ENCODE peak calls at places on chromosomes 3 and 15, in six cellular contexts. F is hepatocyte, Y is stomach, M is mammary epithelial cell, I is H1, V is upper lobe of left lung. D is an unnamed sample.

GRCh38 chr3:50372349-50372748 is 13.0 kb upstream of the TMEM115 start:
- DNase-seq in Y (no peak), I (no peak), F (peak; percentile 62), V (no peak), M (no peak), D (no peak)

GRCh38 chr3:157491136-157491535 is 12.1 kb downstream of the VEPH1 start:
- DNase-seq in M (no peak), F (no peak), Y (no peak), V (no peak), I (no peak), D (no peak)

GRCh38 chr3:46851364-46852328 is 11.6 kb downstream of the MYL3 start:
- DNase-seq in V (no peak), F (no peak), M (no peak), Y (peak; percentile 7), I (no peak), D (no peak)

GRCh38 chr15:43775411-43775965 is 1.3 kb downstream of the ELL3 start:
- DNase-seq in Y (peak; percentile 67), I (peak; percentile 31), M (peak; percentile 71), V (no peak), F (peak; percentile 85), D (no peak)

GRCh38 chr3:102180291-102180931 is 254.4 kb upstream of the ZPLD1 start:
- DNase-seq in Y (no peak), F (peak; percentile 64), M (no peak), I (no peak), V (no peak), D (no peak)

GRCh38 chr3:66431494-66431893 is 69.3 kb downstream of the LRIG1 start:
- DNase-seq in V (no peak), M (peak; percentile 5), Y (no peak), F (no peak), I (no peak), D (no peak)

GRCh38 chr3:137866001-137866400 is 101.9 kb downstream of the SOX14 start:
- DNase-seq in F (no peak), V (no peak), Y (no peak), M (no peak), I (no peak), D (no peak)

GRCh38 chr3:143601738-143602480 is 246.4 kb downstream of the SLC9A9 start:
- DNase-seq in Y (peak; percentile 27), V (no peak), F (no peak), I (no peak), M (peak; percentile 87), D (peak; percentile 31)

GRCh38 chr3:10344147-10344943 is 23.4 kb upstream of the SEC13 start:
- DNase-seq in F (peak; percentile 62), V (peak; percentile 29), I (peak; percentile 33), Y (peak; percentile 50), M (no peak), D (no peak)

GRCh38 chr3:133578548-133579191 is 5.2 kb downstream of the CDV3 start:
- DNase-seq in M (peak; percentile 46), I (no peak), Y (no peak), F (peak; percentile 43), V (no peak), D (no peak)

GRCh38 chr3:114553949-114554593 is 260.2 kb downstream of the TIGIT start:
- DNase-seq in I (no peak), F (no peak), M (no peak), Y (no peak), V (no peak), D (no peak)
- H3K27ac ChIP-seq in I (no peak overlapping the region), F (no peak overlapping the region), M (no peak overlapping the region), Y (no peak overlapping the region), V (no peak overlapping the region), D (no peak overlapping the region)

DNA sequence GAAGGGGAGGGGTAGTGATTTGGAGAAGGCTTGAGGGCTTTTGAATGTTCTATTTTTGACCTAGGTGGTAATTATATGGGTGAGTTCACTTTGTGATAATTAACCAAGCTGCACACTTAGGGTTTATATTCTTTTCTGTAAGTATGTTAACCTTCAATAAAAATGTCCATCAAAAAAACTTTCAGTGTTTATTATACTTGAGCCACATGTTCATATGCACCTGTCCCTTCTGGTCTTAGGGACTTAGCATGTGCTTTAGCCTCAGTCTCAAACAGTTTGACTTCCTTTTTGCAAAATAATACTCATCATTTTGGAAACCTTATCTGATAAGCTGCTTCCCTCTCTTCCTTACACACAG is 28.4 kb downstream of the PDE8A start:
- DNase-seq in F (no peak), V (no peak), Y (no peak), M (no peak), I (no peak), D (no peak)
- TF ChIP-seq CTCF in F (no peak), V (no peak), Y (no peak), M (no peak), I (no peak), D (no peak)

DNA sequence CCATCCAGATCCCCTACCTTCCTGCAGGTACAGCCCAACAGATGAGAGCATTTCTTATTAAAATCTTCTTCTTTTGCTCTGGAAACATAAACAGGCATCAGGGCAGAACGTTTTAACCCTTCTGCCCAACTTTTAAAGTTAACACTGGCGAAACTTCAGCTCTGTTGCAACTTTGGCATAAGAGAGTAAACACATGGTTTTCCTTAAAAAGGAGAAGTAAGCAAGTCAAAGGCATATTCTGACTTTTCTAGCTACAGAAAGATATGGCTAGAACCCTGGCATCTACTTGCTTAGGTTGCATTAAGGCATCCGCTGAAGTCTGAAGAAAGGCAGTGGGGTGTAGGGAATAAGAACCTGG is 13.3 kb upstream of the IL16 start:
- DNase-seq in I (no peak), Y (no peak), M (no peak), V (no peak), F (no peak), D (no peak)
- H3K4me3 ChIP-seq in I (no peak overlapping the region), Y (peak overlapping the region; percentile 10), M (no peak overlapping the region), V (peak overlapping the region; percentile 41), F (no peak overlapping the region), D (peak overlapping the region; percentile 29)

DNA sequence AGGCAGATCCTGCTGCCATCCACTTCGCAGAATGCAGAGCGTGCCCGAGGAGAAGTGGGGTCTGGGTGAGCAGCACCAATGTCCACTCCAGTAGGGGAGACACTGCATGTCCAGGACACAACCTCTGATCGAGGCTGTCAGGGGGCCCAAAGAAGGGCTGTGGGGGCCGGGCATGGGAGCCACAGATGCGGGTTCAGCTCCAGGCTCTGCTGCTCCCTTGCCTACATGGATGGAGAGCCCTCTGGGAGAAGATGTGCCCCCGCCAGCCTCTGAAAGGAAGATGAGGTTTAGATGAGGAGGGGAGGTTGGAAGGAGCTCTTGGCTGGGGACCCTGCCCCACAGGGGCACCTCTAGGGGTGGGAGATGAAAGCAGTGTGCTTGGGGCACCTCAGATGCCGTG is 75.4 kb downstream of the KLF13 start:
- DNase-seq in Y (no peak), F (no peak), V (no peak), I (no peak), M (no peak), D (no peak)
- H3K27ac ChIP-seq in Y (no peak overlapping the region), F (no peak overlapping the region), V (peak overlapping the region; percentile 53), I (no peak overlapping the region), M (no peak overlapping the region), D (peak overlapping the region; percentile 63)

GRCh38 chr3:129628169-129628522 is 21.7 kb upstream of the PLXND1 start:
- DNase-seq in Y (no peak), M (no peak), V (no peak), F (no peak), I (no peak), D (peak; percentile 68)
- TF ChIP-seq CTCF in Y (no peak), M (no peak), V (no peak), F (no peak), I (no peak), D (no peak)

DNA sequence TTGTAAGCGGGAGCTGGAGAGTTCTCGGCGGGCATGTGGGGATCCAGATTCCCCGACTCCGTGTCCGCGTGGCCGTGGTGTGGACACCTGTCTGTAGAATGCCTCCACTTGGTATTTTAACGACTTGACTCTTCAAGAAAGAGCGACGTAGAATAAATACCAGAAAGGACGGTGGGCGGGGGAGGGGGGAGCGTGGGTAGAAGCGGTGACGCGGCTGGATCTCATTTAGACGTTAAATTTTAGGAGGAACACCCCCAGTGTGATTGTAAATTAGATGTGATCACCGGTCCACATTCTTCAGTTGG is 625 bp upstream of the PYGO1 start:
- DNase-seq in F (no peak), Y (no peak), M (no peak), V (no peak), I (no peak), D (peak; percentile 6)
- H3K4me3 ChIP-seq in F (peak overlapping the region; percentile 74), Y (peak overlapping the region; percentile 62), M (no peak overlapping the region), V (peak overlapping the region; percentile 69), I (peak overlapping the region; percentile 53), D (peak overlapping the region; percentile 45)

DNA sequence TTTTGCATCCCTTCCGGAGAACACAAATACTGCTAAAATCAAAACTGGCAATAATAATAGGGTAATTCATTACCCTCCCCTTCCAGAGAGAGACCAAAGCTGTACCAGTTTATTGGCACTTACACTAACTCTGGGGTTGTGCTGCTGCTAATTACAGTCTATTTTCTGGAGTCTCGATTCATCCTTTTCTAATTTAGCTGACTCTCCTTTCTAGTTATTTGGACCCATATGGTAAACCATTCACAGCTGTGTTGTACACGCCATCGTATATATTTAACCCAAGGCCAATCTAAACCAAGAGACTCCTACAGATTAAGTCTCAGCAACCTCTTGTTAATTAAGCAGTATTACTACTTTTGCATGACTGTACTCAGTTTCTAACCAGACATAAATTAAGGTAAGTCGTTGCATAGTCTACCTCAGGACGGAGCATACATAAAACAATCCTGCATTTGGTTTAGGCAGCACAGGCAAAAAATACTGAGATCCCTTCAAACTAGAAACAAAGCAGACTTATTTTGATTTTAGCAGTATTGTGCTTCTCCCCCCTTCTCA is 22.5 kb downstream of the ANXA2 start:
- DNase-seq in F (no peak), V (no peak), M (no peak), I (no peak), Y (no peak), D (no peak)
- H3K27ac ChIP-seq in F (peak overlapping the region; percentile 91), V (peak overlapping the region; percentile 62), M (peak overlapping the region; percentile 96), I (no peak overlapping the region), Y (peak overlapping the region; percentile 72), D (peak overlapping the region; percentile 91)

GRCh38 chr3:129942296-129942695 is 32.2 kb upstream of the TRH start:
- DNase-seq in Y (peak; percentile 54), F (peak; percentile 78), V (no peak), M (peak; percentile 38), I (peak; percentile 75), D (peak; percentile 26)
- TF ChIP-seq CTCF in Y (peak; percentile 67), F (peak; percentile 88), V (peak; percentile 80), M (peak; percentile 65), I (peak; percentile 94), D (peak; percentile 77)

GRCh38 chr15:40098489-40099261 is 10.0 kb downstream of the BMF start:
- DNase-seq in Y (peak; percentile 82), V (peak; percentile 86), F (peak; percentile 97), M (peak; percentile 61), I (no peak), D (peak; percentile 67)
- H3K4me3 ChIP-seq in Y (no peak overlapping the region), V (no peak overlapping the region), F (no peak overlapping the region), M (no peak overlapping the region), I (no peak overlapping the region), D (no peak overlapping the region)